ENCODE peak calls at places on chromosomes 5 and 9, in eight cellular contexts. J is LNCaP clone FGC, U is EH, H is mesenteric fat pad, Q is astrocyte of the hippocampus, N is cardiac fibroblast, Y is NCI-H748 treated with DMSO at 0.1 percent for 48 hours, C is PC-3. K is an unnamed sample.

GRCh38 chr5:122089096-122089495 is 11.0 kb upstream of the LOX start:
- DNase-seq in H (no peak), C (no peak), U (no peak), J (no peak), Y (no peak), N (peak), Q (peak), K (no peak)

GRCh38 chr9:117494401-117495130 is 79.7 kb upstream of the ASTN2 start:
- DNase-seq in H (no peak), U (no peak), Q (peak), C (no peak), J (no peak), N (no peak), Y (peak), K (no peak)

GRCh38 chr5:74316064-74316586 is 324.4 kb downstream of the ENC1 start:
- DNase-seq in U (peak), H (no peak), Q (peak), N (peak), C (peak), Y (no peak), J (peak), K (no peak)

GRCh38 chr9:22374021-22374420 is 72.6 kb upstream of the DMRTA1 start:
- DNase-seq in Y (no peak), C (no peak), J (no peak), N (no peak), U (no peak), H (no peak), Q (no peak), K (no peak)

GRCh38 chr5:176671890-176672615 is 24.8 kb downstream of the TSPAN17 start:
- DNase-seq in J (no peak), H (no peak), U (no peak), N (no peak), Y (no peak), C (no peak), Q (no peak), K (no peak)

GRCh38 chr9:32681751-32682150 is 46.3 kb upstream of the TAF1L start:
- DNase-seq in Y (no peak), J (no peak), C (no peak), Q (no peak), N (no peak), U (no peak), H (no peak), K (no peak)

GRCh38 chr9:114047717-114048116 is 30.4 kb downstream of the AMBP start:
- DNase-seq in H (peak), J (no peak), U (peak), Y (no peak), Q (peak), C (peak), N (peak), K (no peak)

GRCh38 chr5:611731-612486 is at the start of gene CEP72:
- DNase-seq in Y (peak), J (peak), Q (peak), H (peak), C (peak), U (peak), N (peak), K (peak)

GRCh38 chr5:115379622-115380344 is 83.3 kb upstream of the CCDC112 start:
- DNase-seq in Y (peak), N (no peak), J (peak), C (peak), Q (peak), H (no peak), U (no peak), K (no peak)

GRCh38 chr5:75363111-75363510 is 26.1 kb downstream of the HMGCR start:
- DNase-seq in U (no peak), H (no peak), J (no peak), C (no peak), Q (no peak), N (no peak), Y (no peak), K (no peak)

GRCh38 chr9:6680797-6681146 is 35.2 kb upstream of the GLDC start:
- DNase-seq in Q (no peak), J (no peak), N (peak), U (no peak), H (no peak), Y (no peak), C (peak), K (peak)

GRCh38 chr5:145587308-145588071 is 247.7 kb downstream of the PRELID2 start:
- DNase-seq in Q (peak), N (peak), Y (no peak), C (peak), J (no peak), H (no peak), U (peak), K (no peak)

GRCh38 chr9:122446819-122447484 is 30.8 kb downstream of the OR1J1 start:
- DNase-seq in N (peak), Y (no peak), C (no peak), Q (no peak), H (no peak), U (peak), J (no peak), K (no peak)

GRCh38 chr9:71393011-71393410 is 271.6 kb upstream of the TRPM3 start:
- DNase-seq in Q (no peak), U (no peak), C (no peak), Y (no peak), J (no peak), H (no peak), N (no peak), K (no peak)

GRCh38 chr9:127568971-127569818 is 42.9 kb upstream of the STXBP1 start:
- DNase-seq in N (peak), Q (peak), Y (peak), H (no peak), J (no peak), U (peak), C (peak), K (peak)

GRCh38 chr9:127637322-127637847 is 25.3 kb downstream of the STXBP1 start:
- DNase-seq in N (peak), U (peak), C (peak), H (peak), J (peak), Q (peak), Y (no peak), K (no peak)

GRCh38 chr9:35070823-35071813 is 1.3 kb downstream of the VCP start:
- DNase-seq in Y (no peak), J (no peak), H (peak), C (peak), U (peak), N (peak), Q (peak), K (peak)

GRCh38 chr5:40734986-40735385 is 20.8 kb downstream of the TTC33 start:
- DNase-seq in H (no peak), J (no peak), Q (no peak), C (peak), Y (no peak), U (peak), N (peak), K (no peak)

GRCh38 chr5:155906046-155906445 is 420.9 kb upstream of the SGCD start:
- DNase-seq in Y (no peak), N (no peak), C (no peak), J (no peak), Q (no peak), H (no peak), U (no peak), K (no peak)

GRCh38 chr9:109707355-109707754 is 72.6 kb upstream of the PALM2AKAP2 start:
- DNase-seq in J (no peak), N (no peak), Q (no peak), Y (no peak), U (no peak), C (peak), H (no peak), K (no peak)

GRCh38 chr5:27511061-27511460 is 472.7 kb upstream of the CDH9 start:
- DNase-seq in Q (no peak), Y (no peak), U (no peak), H (no peak), N (peak), C (no peak), J (no peak), K (no peak)

GRCh38 chr5:160747963-160748362 is 104.0 kb downstream of the ATP10B start:
- DNase-seq in Y (no peak), C (no peak), U (no peak), Q (peak), H (no peak), J (no peak), N (no peak), K (no peak)

GRCh38 chr5:44632344-44632743 is 176.4 kb upstream of the MRPS30 start:
- DNase-seq in J (no peak), Y (no peak), H (no peak), C (no peak), U (no peak), Q (no peak), N (no peak), K (no peak)

GRCh38 chr9:121773954-121774714 is 122.7 kb downstream of the DAB2IP start:
- DNase-seq in C (no peak), J (no peak), H (no peak), Y (no peak), U (no peak), N (no peak), Q (no peak), K (no peak)

GRCh38 chr5:68288756-68289134 is 73.2 kb downstream of the PIK3R1 start:
- DNase-seq in Q (no peak), C (peak), N (no peak), U (no peak), J (no peak), H (no peak), Y (no peak), K (no peak)

GRCh38 chr9:98330831-98331230 is 75.4 kb upstream of the TBC1D2 start:
- DNase-seq in Q (no peak), Y (no peak), N (peak), U (peak), H (no peak), C (no peak), J (no peak), K (no peak)

GRCh38 chr5:145853952-145854351 is 18.8 kb upstream of the PRELID2 start:
- DNase-seq in J (no peak), Y (no peak), Q (no peak), U (no peak), H (no peak), C (no peak), N (no peak), K (no peak)

GRCh38 chr9:3478549-3478953 is 47.2 kb downstream of the RFX3 start:
- DNase-seq in J (no peak), C (peak), Y (no peak), U (peak), Q (peak), N (peak), H (no peak), K (peak)

GRCh38 chr9:93059097-93059959 is 827 bp downstream of the SUSD3 start:
- DNase-seq in C (no peak), Y (no peak), N (no peak), U (no peak), H (no peak), J (no peak), Q (no peak), K (no peak)

GRCh38 chr9:135186248-135187164 is 99.0 kb downstream of the OLFM1 start:
- DNase-seq in N (no peak), Q (no peak), C (no peak), H (no peak), Y (no peak), J (no peak), U (no peak), K (no peak)

GRCh38 chr9:86507119-86507731 is 153.0 kb upstream of the TUT7 start:
- DNase-seq in N (no peak), Q (no peak), J (no peak), C (no peak), H (no peak), U (no peak), Y (no peak), K (no peak)

GRCh38 chr5:109410389-109411174 is 808 bp upstream of the PJA2 start:
- DNase-seq in C (peak), Q (peak), J (no peak), Y (peak), U (peak), H (no peak), N (peak), K (no peak)

GRCh38 chr5:94969174-94969573 is 315.7 kb downstream of the MCTP1 start:
- DNase-seq in U (peak), Q (peak), J (peak), C (peak), Y (peak), H (no peak), N (peak), K (no peak)

GRCh38 chr5:172796306-172796705 is 25.3 kb upstream of the DUSP1 start:
- DNase-seq in H (peak), U (no peak), N (no peak), Q (no peak), Y (no peak), J (no peak), C (no peak), K (no peak)

GRCh38 chr5:3452622-3453021 is 143.0 kb upstream of the IRX1 start:
- DNase-seq in Q (no peak), C (no peak), U (no peak), Y (no peak), J (no peak), N (no peak), H (no peak), K (no peak)

GRCh38 chr5:119355244-119355635 is 579 bp upstream of the TNFAIP8 start:
- DNase-seq in H (no peak), Q (no peak), U (no peak), J (no peak), N (no peak), C (peak), Y (no peak), K (no peak)